ENCODE peak calls at places on chromosomes 16 and 17, in nine cellular contexts. M, Y, T, O, L, H, X, C and N are unnamed samples.

GRCh38 chr17:16415031-16415924 is at the start of gene TRPV2:
- DNase-seq in H (no peak), Y (no peak), L (no peak), M (no peak), C (no peak), X (no peak), O (no peak), T (no peak), N (peak)

GRCh38 chr17:32275060-32276042 is 9.7 kb downstream of the RHBDL3 start:
- DNase-seq in O (peak), C (no peak), Y (no peak), M (no peak), X (no peak), H (peak), T (peak), L (peak), N (peak)

GRCh38 chr17:78979780-78980623 is at the start of gene LGALS3BP:
- DNase-seq in X (peak), Y (peak), C (peak), M (no peak), T (no peak), H (peak), L (peak), O (peak), N (no peak)

GRCh38 chr16:30018731-30019158 is 4.3 kb upstream of the C16orf92 start:
- DNase-seq in T (no peak), H (no peak), C (no peak), M (no peak), Y (no peak), X (no peak), L (peak), O (no peak), N (no peak)

GRCh38 chr17:233473-233941 is 52.1 kb upstream of the DOC2B start:
- DNase-seq in T (no peak), M (no peak), Y (no peak), C (no peak), H (no peak), X (no peak), L (no peak), O (no peak), N (no peak)

GRCh38 chr17:20989991-20990855 is 52.6 kb downstream of the USP22 start:
- DNase-seq in H (no peak), Y (no peak), X (no peak), O (no peak), C (no peak), T (no peak), M (no peak), L (no peak), N (no peak)

GRCh38 chr17:43691317-43691693 is 29.6 kb upstream of the MEOX1 start:
- DNase-seq in T (no peak), Y (no peak), O (no peak), L (no peak), H (no peak), M (no peak), C (no peak), X (no peak), N (no peak)

GRCh38 chr16:15829460-15829859 is 27.4 kb downstream of the MYH11 start:
- DNase-seq in C (no peak), O (peak), X (no peak), L (no peak), M (no peak), T (peak), H (peak), Y (peak), N (no peak)

GRCh38 chr16:67805718-67806427 is 487 bp downstream of the RANBP10 start:
- DNase-seq in H (no peak), O (no peak), M (no peak), C (no peak), T (no peak), Y (no peak), L (peak), X (no peak), N (no peak)

GRCh38 chr17:7281953-7282751 is 634 bp downstream of the SLC2A4 start:
- DNase-seq in M (no peak), L (no peak), C (peak), O (no peak), X (no peak), H (no peak), T (no peak), Y (no peak), N (no peak)

GRCh38 chr17:73600103-73600871 is 44.0 kb downstream of the SDK2 start:
- DNase-seq in L (no peak), O (peak), X (no peak), H (no peak), M (no peak), T (no peak), C (no peak), Y (no peak), N (no peak)

GRCh38 chr16:74830646-74831045 is 56.0 kb upstream of the FA2H start:
- DNase-seq in M (no peak), O (no peak), Y (no peak), C (no peak), L (peak), T (no peak), X (no peak), H (no peak), N (no peak)

GRCh38 chr16:84763629-84764028 is 56.2 kb upstream of the CRISPLD2 start:
- DNase-seq in L (no peak), M (no peak), C (no peak), H (no peak), Y (no peak), X (no peak), T (no peak), O (no peak), N (no peak)

GRCh38 chr16:12573730-12574383 is 229.8 kb downstream of the CPPED1 start:
- DNase-seq in X (no peak), T (peak), H (peak), Y (peak), L (no peak), C (peak), M (peak), O (peak), N (no peak)

GRCh38 chr16:53756329-53756996 is 52.5 kb downstream of the FTO start:
- DNase-seq in M (no peak), L (no peak), C (no peak), O (no peak), Y (peak), T (no peak), X (no peak), H (no peak), N (no peak)

GRCh38 chr17:68133370-68134045 is 98.0 kb downstream of the KPNA2 start:
- DNase-seq in Y (no peak), T (peak), C (no peak), O (no peak), X (no peak), M (no peak), L (no peak), H (no peak), N (no peak)

GRCh38 chr16:90019543-90020259 is 445 bp upstream of the DBNDD1 start:
- DNase-seq in C (peak), M (no peak), T (no peak), Y (no peak), L (peak), X (no peak), O (peak), H (peak), N (no peak)

GRCh38 chr16:27245276-27246231 is 23.0 kb downstream of the NSMCE1 start:
- DNase-seq in M (no peak), O (peak), H (peak), C (no peak), T (no peak), Y (no peak), X (no peak), L (peak), N (no peak)

GRCh38 chr16:11916524-11917285 is 949 bp upstream of the GSPT1 start:
- DNase-seq in T (no peak), M (no peak), C (no peak), Y (no peak), L (peak), X (peak), H (peak), O (peak), N (no peak)

GRCh38 chr17:82098169-82098938 is at the start of gene FASN:
- DNase-seq in O (peak), X (peak), T (peak), H (peak), L (peak), C (peak), Y (peak), M (peak), N (peak)

GRCh38 chr17:82063424-82064415 is 1.9 kb downstream of the DUS1L start:
- DNase-seq in O (no peak), X (no peak), H (no peak), M (no peak), Y (no peak), C (no peak), T (no peak), L (no peak), N (no peak)